ENCODE peak calls at places on chromosomes 12 and 14, in eight cellular contexts. R, S, H, L, X, K, W and E are unnamed samples. For H3K27me3, the result is how much of the 10 kb centered on the place peaks cover.

GRCh38 chr12:18750087-18750486 is 12.2 kb downstream of the CAPZA3 start:
- DNase-seq in R (no peak), S (no peak), H (no peak), L (no peak), X (no peak), K (no peak), W (no peak), E (peak)

GRCh38 chr12:105942316-105942715 is 196.4 kb downstream of the NUAK1 start:
- DNase-seq in R (no peak), S (no peak), H (no peak), L (no peak), X (peak), K (no peak), W (no peak), E (peak)

GRCh38 chr14:29518335-29518734 is 409.3 kb downstream of the PRKD1 start:
- DNase-seq in R (no peak), S (no peak), H (no peak), L (no peak), X (peak), K (no peak), W (no peak), E (peak)

GRCh38 chr12:97313471-97314190 is 149.0 kb upstream of the RMST start:
- DNase-seq in R (no peak), S (no peak), H (no peak), L (no peak), X (no peak), K (no peak), W (no peak), E (no peak)

GRCh38 chr14:101823081-101823480 is 61.6 kb downstream of the PPP2R5C start:
- DNase-seq in R (no peak), S (no peak), H (no peak), L (no peak), X (no peak), K (no peak), W (no peak), E (peak)

GRCh38 chr14:26863736-26864135 is 265.9 kb upstream of the NOVA1 start:
- DNase-seq in R (no peak), S (no peak), H (no peak), L (no peak), X (peak), K (no peak), W (no peak), E (peak)

GRCh38 chr12:114238808-114239207 is 167.1 kb downstream of the TBX5 start:
- DNase-seq in R (no peak), S (peak), H (peak), L (no peak), X (no peak), K (no peak), W (no peak), E (peak)

GRCh38 chr14:106518054-106518943 is 991.9 kb downstream of the TMEM121 start:
- DNase-seq in R (peak), S (peak), H (peak), L (peak), X (no peak), K (peak), W (peak), E (no peak)

GRCh38 chr12:53115112-53115890 is 12.0 kb downstream of the SOAT2 start:
- DNase-seq in R (no peak), S (no peak), H (no peak), L (no peak), X (no peak), K (no peak), W (no peak), E (no peak)

GRCh38 chr12:130446846-130447654 is 109.4 kb downstream of the PIWIL1 start:
- DNase-seq in R (no peak), S (no peak), H (no peak), L (no peak), X (no peak), K (no peak), W (no peak), E (no peak)

GRCh38 chr12:88764781-88765470 is 184.7 kb upstream of the KITLG start:
- DNase-seq in R (no peak), S (no peak), H (no peak), L (no peak), X (no peak), K (no peak), W (no peak), E (no peak)

GRCh38 chr12:17577405-17577804 is 512.6 kb downstream of the RERGL start:
- DNase-seq in R (no peak), S (no peak), H (no peak), L (no peak), X (no peak), K (no peak), W (no peak), E (no peak)

GRCh38 chr12:27237790-27238771 is 6.0 kb upstream of the STK38L start:
- DNase-seq in R (peak), S (no peak), H (no peak), L (no peak), X (no peak), K (no peak), W (no peak), E (peak)

GRCh38 chr12:89208661-89209096 is 143.6 kb downstream of the DUSP6 start:
- DNase-seq in R (no peak), S (no peak), H (no peak), L (no peak), X (no peak), K (no peak), W (no peak), E (no peak)

DNA sequence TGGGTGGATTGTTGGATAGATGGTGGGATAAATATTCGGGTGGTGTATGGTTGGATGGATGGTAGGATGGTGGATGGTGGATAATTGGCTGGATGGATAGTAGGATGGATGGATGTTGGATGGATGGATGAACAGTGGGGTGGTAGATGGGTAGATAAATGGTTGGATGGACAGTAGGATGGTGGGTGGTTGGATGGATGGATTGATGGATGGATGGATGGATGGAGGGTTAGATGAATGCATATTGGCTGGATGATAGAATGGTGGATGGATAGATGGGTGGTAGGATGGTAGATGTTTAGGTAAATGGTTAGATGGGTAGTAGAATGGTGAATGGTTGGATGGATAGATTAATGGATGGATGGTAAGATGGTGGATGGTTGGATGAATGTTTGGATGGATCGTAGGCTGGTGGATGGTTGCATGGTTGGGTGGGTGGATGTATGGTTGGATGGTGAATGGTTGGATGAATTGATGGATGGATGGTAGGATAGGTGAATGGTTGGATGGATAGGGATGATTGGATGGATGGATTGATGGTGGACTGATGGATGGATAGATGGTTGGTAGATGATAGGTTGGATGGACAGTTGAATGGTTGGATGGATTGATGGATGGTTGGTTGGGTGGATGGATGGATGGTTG is 23.6 kb downstream of the ZBTB42 start:
- DNase-seq in R (no peak), S (no peak), H (no peak), L (no peak), X (no peak), K (no peak), W (no peak), E (no peak)
- H3K27me3 ChIP-seq in R (under half), S (under half), H (under half), L (under half), X (under half), K (under half), W (under half), E (under half)

DNA sequence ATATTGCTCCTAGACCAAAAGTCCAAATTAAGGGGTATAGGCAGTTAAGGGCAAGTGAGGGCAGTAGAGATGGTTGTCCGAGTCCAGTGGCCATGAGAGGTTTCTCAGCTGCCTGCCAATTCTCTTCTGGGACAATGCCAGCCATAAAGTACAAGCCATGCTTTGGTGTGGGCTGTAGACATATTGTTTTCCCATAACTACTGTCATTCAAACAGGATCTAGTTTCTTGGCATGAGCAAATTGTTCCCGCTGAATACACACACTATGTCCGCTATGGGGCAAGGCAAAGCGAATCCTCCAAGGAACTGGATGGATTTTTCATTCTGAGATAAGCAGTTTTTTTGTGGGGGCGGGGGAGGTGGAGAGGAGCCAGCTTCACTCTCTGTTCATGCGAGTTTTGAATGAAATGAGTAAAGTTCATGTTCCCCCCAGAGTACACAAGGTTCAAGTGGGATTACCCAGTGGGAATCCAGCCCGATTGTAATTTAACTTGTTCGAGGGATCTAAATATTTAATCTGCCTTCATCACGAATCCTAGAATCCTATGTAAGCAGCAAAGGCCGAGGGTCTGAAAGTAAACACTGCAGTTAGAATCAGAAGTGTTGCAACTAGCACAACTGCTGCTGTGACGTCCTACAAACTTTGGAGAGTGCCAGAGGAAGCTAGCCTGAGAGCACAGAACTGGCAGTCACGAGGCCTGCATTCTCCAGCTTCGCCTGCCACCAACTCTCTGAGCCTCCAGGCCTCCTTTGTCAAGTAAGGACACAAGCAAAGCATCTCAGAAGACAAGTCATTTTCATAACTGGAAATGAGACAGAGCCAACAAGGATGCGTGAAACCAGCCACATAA is 137.0 kb downstream of the CRADD start:
- DNase-seq in R (no peak), S (peak), H (peak), L (peak), X (peak), K (peak), W (peak), E (no peak)
- TF ChIP-seq CTCF in R (no peak), S (no peak), H (peak), L (no peak), X (no peak), K (no peak), W (no peak), E (no peak)

GRCh38 chr14:65864549-65864948 is 452.0 kb downstream of the FUT8 start:
- DNase-seq in R (no peak), S (no peak), H (no peak), L (no peak), X (no peak), K (no peak), W (no peak), E (no peak)

GRCh38 chr14:65867333-65867732 is 454.8 kb downstream of the FUT8 start:
- DNase-seq in R (no peak), S (no peak), H (no peak), L (no peak), X (no peak), K (no peak), W (no peak), E (no peak)

GRCh38 chr14:65866422-65866821 is 453.9 kb downstream of the FUT8 start:
- DNase-seq in R (no peak), S (no peak), H (no peak), L (no peak), X (no peak), K (no peak), W (no peak), E (no peak)

GRCh38 chr14:65866906-65867305 is 454.4 kb downstream of the FUT8 start:
- DNase-seq in R (no peak), S (no peak), H (no peak), L (no peak), X (no peak), K (no peak), W (peak), E (no peak)

DNA sequence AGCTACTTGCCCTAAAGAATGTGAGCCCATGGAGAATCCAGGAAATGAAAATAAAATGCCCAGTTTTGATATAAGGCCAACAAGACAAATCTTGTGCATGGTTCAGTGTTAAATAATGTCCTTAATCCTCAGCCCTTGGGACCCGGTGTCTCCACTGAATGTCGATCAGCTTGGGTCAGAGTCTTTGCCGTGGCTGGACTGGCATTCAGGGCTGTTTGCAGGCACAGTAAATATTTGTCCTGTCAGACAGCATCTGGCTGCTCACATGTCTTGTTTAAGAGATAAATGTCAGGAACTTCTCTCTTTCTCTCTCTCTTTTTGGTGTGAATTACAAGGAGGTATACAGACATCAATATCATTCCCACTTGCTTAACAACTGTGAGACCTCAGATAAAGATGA is 452.5 kb downstream of the FUT8 start:
- DNase-seq in R (no peak), S (no peak), H (no peak), L (no peak), X (no peak), K (no peak), W (no peak), E (no peak)
- H3K4me3 ChIP-seq in R (no peak), S (no peak), H (no peak), L (no peak), X (no peak), K (no peak), W (no peak), E (no peak)

GRCh38 chr12:117255386-117255785 is 65.1 kb upstream of the FBXO21 start:
- DNase-seq in R (no peak), S (no peak), H (no peak), L (no peak), X (no peak), K (no peak), W (no peak), E (no peak)
- H3K27me3 ChIP-seq in R (under half), S (under half), H (under half), L (under half), X (under half), K (under half), W (under half), E (under half)

GRCh38 chr12:129213551-129213950 is 360.3 kb downstream of the GLT1D1 start:
- DNase-seq in R (no peak), S (no peak), H (no peak), L (no peak), X (no peak), K (no peak), W (no peak), E (no peak)
- TF ChIP-seq CTCF in R (no peak), S (no peak), H (no peak), L (no peak), X (no peak), K (no peak), W (no peak), E (no peak)

GRCh38 chr12:112616469-112617190 is 174.9 kb upstream of the RPH3A start:
- DNase-seq in R (no peak), S (no peak), H (no peak), L (no peak), X (no peak), K (no peak), W (no peak), E (no peak)

DNA sequence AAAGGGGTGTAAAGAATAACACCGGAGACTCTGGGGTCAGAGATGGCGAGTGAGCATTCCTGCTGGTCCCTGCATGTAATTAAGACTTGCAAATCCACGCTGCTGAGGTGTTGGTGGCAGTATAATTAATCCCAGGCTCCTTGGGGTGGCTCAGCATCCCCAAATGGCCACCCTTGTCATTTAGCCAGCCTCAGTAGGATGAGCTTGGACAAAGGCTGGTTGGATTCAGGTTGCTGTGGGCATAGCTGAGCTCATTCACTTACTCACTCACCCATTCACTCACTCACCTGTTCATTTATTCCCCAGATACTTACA is 174.4 kb upstream of the RPH3A start:
- DNase-seq in R (no peak), S (no peak), H (no peak), L (no peak), X (no peak), K (no peak), W (no peak), E (no peak)
- H3K4me3 ChIP-seq in R (no peak), S (no peak), H (no peak), L (no peak), X (no peak), K (no peak), W (no peak), E (no peak)

GRCh38 chr12:57732726-57733593 is 5.6 kb downstream of the AGAP2 start:
- DNase-seq in R (no peak), S (no peak), H (no peak), L (no peak), X (no peak), K (no peak), W (no peak), E (no peak)
- H3K27me3 ChIP-seq in R (under half), S (under half), H (half or more), L (under half), X (half or more), K (under half), W (under half), E (under half)